ENCODE peak calls at places on chromosomes 11 and 22, in five cellular contexts. Z is psoas muscle, B is Caco-2, R is lower leg skin, I is fibroblast of pulmonary artery. D is an unnamed sample.
A peak's percentile ranks its signal among the peaks of the same experiment; 100 is the strongest.

GRCh38 chr11:124865181-124865901 is at the start of gene ROBO3:
- DNase-seq in Z (no peak), B (no peak), R (no peak), I (no peak), D (peak; percentile 17)

GRCh38 chr22:49613108-49613507 is 214.6 kb downstream of the BRD1 start:
- DNase-seq in Z (no peak), B (no peak), R (no peak), I (no peak), D (no peak)

GRCh38 chr11:123173040-123173855 is 21.8 kb downstream of the CLMP start:
- DNase-seq in Z (no peak), B (no peak), R (no peak), I (peak; percentile 92), D (peak; percentile 97)

GRCh38 chr11:1012291-1012690 is 24.2 kb downstream of the MUC6 start:
- DNase-seq in Z (no peak), B (no peak), R (no peak), I (no peak), D (no peak)

GRCh38 chr22:43013355-43014061 is 1.4 kb downstream of the PACSIN2 start:
- DNase-seq in Z (no peak), B (no peak), R (no peak), I (no peak), D (peak; percentile 39)

GRCh38 chr11:112128483-112129121 is 35.3 kb downstream of the IL18 start:
- DNase-seq in Z (peak; percentile 75), B (no peak), R (peak; percentile 84), I (peak; percentile 66), D (peak; percentile 75)

GRCh38 chr11:78251083-78251699 is 62.5 kb downstream of the USP35 start:
- DNase-seq in Z (no peak), B (no peak), R (no peak), I (peak; percentile 83), D (peak; percentile 22)

GRCh38 chr22:30178180-30179126 is 68.1 kb downstream of the LIF start:
- DNase-seq in Z (no peak), B (no peak), R (no peak), I (no peak), D (peak; percentile 18)

DNA sequence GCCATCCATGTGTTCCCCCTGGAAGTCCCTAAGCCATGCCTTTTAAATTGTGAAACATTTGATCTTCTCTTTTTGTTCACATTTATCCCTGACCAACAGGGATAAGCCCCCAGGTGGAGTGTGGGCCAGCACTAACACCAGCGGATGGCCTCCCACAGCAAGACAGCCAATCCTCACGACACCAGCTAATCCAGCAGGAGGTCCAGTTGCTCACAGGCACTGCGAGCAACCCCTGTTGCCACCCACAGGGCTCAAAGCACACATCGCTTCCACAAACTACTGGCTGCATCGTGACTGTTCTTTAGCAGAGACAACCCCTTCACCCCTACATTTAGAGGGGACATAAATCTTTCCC is 2.0 kb downstream of the PCSK7 start:
- DNase-seq in Z (no peak), B (no peak), R (no peak), I (no peak), D (no peak)
- H3K4me3 ChIP-seq in Z (no peak overlapping the region), B (no peak overlapping the region), R (no peak overlapping the region), I (no peak overlapping the region), D (no peak overlapping the region)

GRCh38 chr11:37774441-37774840 is 1176.4 kb upstream of the RAG2 start:
- DNase-seq in Z (no peak), B (no peak), R (no peak), I (no peak), D (no peak)

DNA sequence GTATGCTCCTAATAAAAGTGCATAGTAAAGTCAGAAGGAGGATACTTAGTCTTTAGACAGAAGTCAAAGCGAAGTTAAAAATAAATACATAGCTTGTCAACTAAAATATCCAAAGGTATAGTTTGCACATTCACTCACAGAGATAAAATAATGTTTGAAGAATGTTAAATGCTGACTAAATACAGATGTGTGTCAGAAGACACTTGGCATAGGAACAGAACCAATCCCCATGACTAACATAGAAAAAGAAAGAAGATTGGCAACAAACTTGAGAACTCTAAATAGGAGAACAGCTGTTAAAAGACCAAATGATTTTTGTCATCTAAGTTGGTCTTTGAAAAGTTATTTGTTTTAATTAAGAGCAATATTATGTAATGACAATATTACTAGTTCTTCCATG is 1172.1 kb upstream of the RAG2 start:
- DNase-seq in Z (no peak), B (no peak), R (no peak), I (peak; percentile 28), D (peak; percentile 25)
- TF ChIP-seq CTCF in Z (no peak), B (no peak), R (no peak), I (no peak), D (no peak)

GRCh38 chr11:2315395-2316168 is 13.8 kb downstream of the TSPAN32 start:
- DNase-seq in Z (no peak), B (no peak), R (no peak), I (no peak), D (no peak)
- H3K4me3 ChIP-seq in Z (no peak overlapping the region), B (no peak overlapping the region), R (no peak overlapping the region), I (no peak overlapping the region), D (no peak overlapping the region)

GRCh38 chr11:57456960-57457642 is 3.2 kb upstream of the RTN4RL2 start:
- DNase-seq in Z (peak; percentile 92), B (peak; percentile 92), R (peak; percentile 86), I (peak; percentile 88), D (peak; percentile 80)

GRCh38 chr11:57458060-57458409 is 2.3 kb upstream of the RTN4RL2 start:
- DNase-seq in Z (no peak), B (peak; percentile 46), R (no peak), I (no peak), D (no peak)

GRCh38 chr11:57459112-57460016 is 964 bp upstream of the RTN4RL2 start:
- DNase-seq in Z (no peak), B (no peak), R (no peak), I (no peak), D (no peak)

GRCh38 chr11:57458410-57459111 is 1.8 kb upstream of the RTN4RL2 start:
- DNase-seq in Z (peak; percentile 55), B (peak; percentile 71), R (no peak), I (no peak), D (no peak)

GRCh38 chr11:57457643-57458023 is 2.7 kb upstream of the RTN4RL2 start:
- DNase-seq in Z (no peak), B (no peak), R (no peak), I (no peak), D (no peak)
- TF ChIP-seq CTCF in Z (no peak), B (no peak), R (no peak), I (no peak), D (no peak)

DNA sequence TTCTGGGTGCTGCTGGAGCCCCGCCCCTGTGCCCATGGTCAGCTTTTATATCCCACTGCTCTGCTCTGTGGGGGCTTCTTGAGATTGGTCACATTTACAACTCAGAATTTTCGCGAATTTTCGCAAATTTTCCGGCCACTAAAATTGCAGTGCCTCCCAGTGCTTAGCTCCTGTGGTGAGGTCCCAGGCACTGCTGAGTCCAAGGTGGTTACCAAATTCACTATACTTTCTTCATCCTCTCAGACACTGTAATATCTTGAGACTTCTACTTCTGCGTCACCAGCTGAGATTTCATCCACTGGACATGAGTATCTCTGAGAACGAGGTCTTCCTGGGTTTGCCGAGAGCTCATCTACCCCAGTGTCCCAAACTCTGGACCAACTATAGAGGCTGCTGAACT is 8.7 kb downstream of the KDM4F start:
- DNase-seq in Z (no peak), B (no peak), R (no peak), I (no peak), D (no peak)
- H3K4me3 ChIP-seq in Z (no peak overlapping the region), B (no peak overlapping the region), R (no peak overlapping the region), I (no peak overlapping the region), D (no peak overlapping the region)

GRCh38 chr22:17919276-17920144 is 104.9 kb downstream of the MICAL3 start:
- DNase-seq in Z (no peak), B (no peak), R (no peak), I (no peak), D (no peak)

GRCh38 chr22:17921871-17922821 is 102.2 kb downstream of the MICAL3 start:
- DNase-seq in Z (no peak), B (peak; percentile 30), R (no peak), I (no peak), D (no peak)

GRCh38 chr22:17920992-17921650 is 103.2 kb downstream of the MICAL3 start:
- DNase-seq in Z (no peak), B (no peak), R (no peak), I (peak; percentile 56), D (no peak)

GRCh38 chr22:17918840-17919239 is 105.5 kb downstream of the MICAL3 start:
- DNase-seq in Z (no peak), B (no peak), R (no peak), I (no peak), D (peak; percentile 29)

GRCh38 chr22:17920145-17920605 is 104.2 kb downstream of the MICAL3 start:
- DNase-seq in Z (peak; percentile 27), B (peak; percentile 77), R (no peak), I (peak; percentile 56), D (no peak)
- TF ChIP-seq CTCF in Z (no peak), B (peak; percentile 32), R (no peak), I (no peak), D (no peak)

DNA sequence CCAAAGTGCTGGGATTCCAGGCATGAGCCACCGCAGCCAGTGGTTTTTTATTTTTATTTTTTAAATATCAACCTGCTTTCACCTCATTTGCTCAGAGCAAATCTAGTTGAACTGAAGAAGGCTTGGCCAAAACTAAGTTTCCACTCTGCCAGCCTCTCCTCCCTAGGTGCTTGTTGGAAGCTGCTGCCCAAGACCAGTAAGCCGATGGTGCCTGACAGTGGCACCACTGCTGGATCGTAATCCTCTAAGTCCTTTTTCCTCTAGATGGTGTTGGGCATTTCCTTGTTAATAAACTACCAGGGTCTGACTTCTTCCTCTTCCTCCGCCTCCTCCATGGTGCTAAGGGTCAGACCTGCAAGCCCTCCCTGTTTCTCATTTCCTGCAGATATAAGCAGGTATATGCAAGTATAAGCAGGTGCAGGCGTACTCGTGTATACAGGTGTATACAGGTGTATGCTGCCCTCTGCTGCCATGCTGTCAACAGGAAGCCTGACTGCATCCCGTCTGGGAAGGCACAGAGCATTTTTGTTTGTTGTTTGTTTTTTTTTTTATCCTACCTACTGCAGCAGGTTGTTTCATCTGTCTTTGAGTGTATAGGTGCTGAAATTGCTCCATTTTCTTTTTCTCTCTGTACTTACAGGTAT is 1.6 kb downstream of the NADSYN1 start:
- DNase-seq in Z (no peak), B (peak; percentile 56), R (no peak), I (no peak), D (no peak)
- H3K4me3 ChIP-seq in Z (no peak overlapping the region), B (no peak overlapping the region), R (no peak overlapping the region), I (no peak overlapping the region), D (no peak overlapping the region)

GRCh38 chr11:3049430-3050243 is 7.6 kb downstream of the CARS1 start:
- DNase-seq in Z (peak; percentile 88), B (no peak), R (peak; percentile 78), I (peak; percentile 94), D (peak; percentile 95)
- TF ChIP-seq CTCF in Z (peak; percentile 12), B (no peak), R (no peak), I (peak; percentile 37), D (peak; percentile 42)